ENCODE peak calls at places on chromosomes 5 and 9, in four cellular contexts. L is AG09309; U is CD8-positive, alpha-beta memory T cell; Z is cardiac muscle cell. G is an unnamed sample.

GRCh38 chr9:79651251-79651795 is 79.6 kb downstream of the TLE4 start:
- DNase-seq in Z (peak; percentile 7), L (no peak), U (no peak), G (no peak)

GRCh38 chr9:70607926-70608325 is 193.5 kb upstream of the KLF9 start:
- DNase-seq in L (no peak), Z (no peak), U (no peak), G (no peak)

GRCh38 chr5:73859696-73860095 is 233.7 kb downstream of the ARHGEF28 start:
- DNase-seq in U (no peak), Z (no peak), L (no peak), G (no peak)

GRCh38 chr9:130453487-130453886 is 8.7 kb downstream of the ASS1 start:
- DNase-seq in L (no peak), U (no peak), Z (peak; percentile 72), G (no peak)

GRCh38 chr5:31096238-31096865 is 97.1 kb upstream of the CDH6 start:
- DNase-seq in Z (peak; percentile 81), U (no peak), L (no peak), G (no peak)

GRCh38 chr5:118679123-118679940 is 309.0 kb downstream of the DTWD2 start:
- DNase-seq in L (no peak), Z (no peak), U (no peak), G (no peak)

GRCh38 chr5:9263656-9264055 is 282.2 kb downstream of the SEMA5A start:
- DNase-seq in Z (no peak), L (no peak), U (no peak), G (peak; percentile 79)

GRCh38 chr9:76302947-76303550 is 91.2 kb downstream of the RFK start:
- DNase-seq in Z (peak; percentile 77), L (peak; percentile 39), U (no peak), G (no peak)

GRCh38 chr9:86792136-86792535 is 155.2 kb downstream of the GAS1 start:
- DNase-seq in U (no peak), Z (no peak), L (no peak), G (no peak)

GRCh38 chr9:117528225-117528624 is 113.4 kb upstream of the ASTN2 start:
- DNase-seq in Z (no peak), U (no peak), L (no peak), G (no peak)

GRCh38 chr9:125654121-125654520 is 52.9 kb downstream of the MAPKAP1 start:
- DNase-seq in U (no peak), L (no peak), Z (no peak), G (no peak)

GRCh38 chr5:88172847-88173758 is 95.5 kb downstream of the TMEM161B start:
- DNase-seq in Z (no peak), U (no peak), L (no peak), G (no peak)

GRCh38 chr9:123373447-123373923 is 17.5 kb downstream of the CRB2 start:
- DNase-seq in L (no peak), Z (no peak), U (no peak), G (no peak)

GRCh38 chr9:81729141-81729540 is 39.8 kb upstream of the TLE1 start:
- DNase-seq in U (no peak), Z (no peak), L (no peak), G (no peak)

GRCh38 chr5:148653840-148654781 is at the start of gene HTR4:
- DNase-seq in U (no peak), L (no peak), Z (no peak), G (no peak)

GRCh38 chr5:92370032-92370431 is 986.9 kb upstream of the ARRDC3 start:
- DNase-seq in L (no peak), Z (no peak), U (no peak), G (no peak)

GRCh38 chr9:34086889-34087288 is 38.2 kb upstream of the UBAP2 start:
- DNase-seq in L (no peak), Z (no peak), U (no peak), G (peak; percentile 18)

GRCh38 chr9:105557804-105558610 is at the start of gene FKTN:
- DNase-seq in U (peak; percentile 68), Z (peak; percentile 88), L (peak; percentile 28), G (peak; percentile 49)

GRCh38 chr9:97906236-97906831 is 16.0 kb downstream of the TRMO start:
- DNase-seq in Z (peak; percentile 5), L (no peak), U (peak; percentile 33), G (no peak)

GRCh38 chr5:87541033-87541432 is 128.3 kb upstream of the CCNH start:
- DNase-seq in L (peak; percentile 0), U (no peak), Z (peak; percentile 66), G (peak; percentile 19)

GRCh38 chr9:126508171-126508591 is 105.5 kb upstream of the LMX1B start:
- DNase-seq in L (no peak), Z (no peak), U (no peak), G (no peak)

GRCh38 chr9:76699966-76700365 is 64.3 kb upstream of the PCA3 start:
- DNase-seq in Z (peak; percentile 82), U (no peak), L (peak; percentile 37), G (peak; percentile 41)

GRCh38 chr9:118652258-118652657 is 717.0 kb downstream of the BRINP1 start:
- DNase-seq in U (no peak), Z (no peak), L (no peak), G (no peak)

GRCh38 chr9:128340691-128341434 is 536 bp downstream of the SLC27A4 start:
- DNase-seq in L (no peak), Z (peak; percentile 12), U (no peak), G (no peak)

GRCh38 chr9:92650839-92651621 is 18.9 kb downstream of the IPPK start:
- DNase-seq in U (no peak), Z (peak; percentile 98), L (peak; percentile 43), G (no peak)

GRCh38 chr5:68673451-68674180 is 420.2 kb upstream of the SLC30A5 start:
- DNase-seq in L (no peak), U (no peak), Z (no peak), G (no peak)

GRCh38 chr5:79133657-79134451 is 22.2 kb downstream of the BHMT start:
- DNase-seq in Z (peak; percentile 90), U (peak; percentile 12), L (peak; percentile 78), G (peak; percentile 55)

GRCh38 chr9:88372103-88372694 is 16.0 kb upstream of the SPIN1 start:
- DNase-seq in L (no peak), U (no peak), Z (no peak), G (no peak)

DNA sequence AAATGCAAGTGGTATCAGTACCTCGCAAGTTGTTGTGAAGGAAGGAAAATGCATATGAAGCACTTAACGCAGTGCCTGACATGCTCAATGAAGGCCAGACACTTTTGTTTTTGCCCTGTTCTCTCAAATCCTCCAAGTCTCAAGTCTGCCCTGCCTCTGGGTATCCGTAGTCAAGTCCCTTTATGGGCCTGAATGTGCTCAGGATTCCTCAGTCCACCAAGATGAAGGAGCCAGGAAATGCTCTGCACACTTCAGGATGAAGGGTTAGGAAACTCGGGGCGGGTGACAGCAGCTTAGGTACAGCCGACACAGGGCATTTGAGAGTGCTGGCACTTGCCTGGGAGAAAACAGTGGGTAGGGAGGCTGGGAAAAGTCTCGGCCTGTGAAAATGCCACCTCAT is 1.4 kb downstream of the ECSCR start:
- DNase-seq in Z (no peak), L (no peak), U (no peak), G (no peak)
- H3K4me3 ChIP-seq in Z (no peak overlapping the region), L (no peak overlapping the region), U (no peak overlapping the region), G (no peak overlapping the region)

DNA sequence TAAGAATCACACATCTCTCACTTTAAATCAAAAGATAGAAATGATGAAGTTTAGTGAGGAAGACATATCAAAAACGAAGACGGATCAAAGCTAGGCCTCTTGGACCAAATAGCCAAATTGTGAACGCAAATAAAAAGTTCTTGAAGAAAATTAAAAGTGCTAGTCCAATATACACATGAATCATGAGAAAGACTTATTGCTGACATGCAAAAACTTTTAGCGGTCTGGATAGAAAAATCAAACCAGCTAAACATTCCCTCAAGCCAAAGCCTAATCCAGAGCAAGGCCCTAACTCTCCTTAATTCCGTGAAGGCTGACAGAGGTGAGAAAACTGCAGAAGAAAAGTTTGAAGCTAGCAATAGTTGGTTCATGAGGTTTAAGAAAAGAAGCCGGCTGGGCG is 164.4 kb upstream of the PANK3 start:
- DNase-seq in L (no peak), U (no peak), Z (no peak), G (no peak)
- H3K4me3 ChIP-seq in L (no peak overlapping the region), U (no peak overlapping the region), Z (no peak overlapping the region), G (no peak overlapping the region)

DNA sequence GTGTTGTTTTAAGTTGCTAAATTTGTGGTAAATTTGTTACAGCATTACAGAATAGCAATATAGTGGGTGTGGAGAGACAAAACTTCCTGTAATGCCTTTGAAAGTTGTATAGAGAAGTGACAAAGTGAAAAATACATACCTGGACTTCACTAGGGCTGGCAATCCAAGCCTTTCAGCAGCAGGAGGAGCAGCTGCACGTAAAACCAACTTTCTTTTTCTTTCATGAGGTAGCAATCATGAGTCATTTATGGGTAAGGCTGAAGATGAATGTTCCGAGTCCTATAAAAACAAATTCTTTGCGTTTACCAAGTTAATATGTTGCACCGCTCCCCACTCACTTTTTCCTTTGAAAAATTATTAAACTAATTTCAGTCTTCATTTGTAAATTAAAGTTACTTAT is 1138.2 kb downstream of the TAF11L14 start:
- DNase-seq in L (no peak), Z (no peak), U (no peak), G (peak; percentile 20)
- H3K4me3 ChIP-seq in L (no peak overlapping the region), Z (no peak overlapping the region), U (no peak overlapping the region), G (no peak overlapping the region)

GRCh38 chr5:2737273-2738155 is 14.0 kb downstream of the IRX2 start:
- DNase-seq in L (no peak), Z (no peak), U (no peak), G (no peak)

GRCh38 chr5:2738156-2738699 is 13.2 kb downstream of the IRX2 start:
- DNase-seq in Z (no peak), U (no peak), L (no peak), G (no peak)

GRCh38 chr5:2739360-2740050 is 12.0 kb downstream of the IRX2 start:
- DNase-seq in Z (peak; percentile 16), U (no peak), L (no peak), G (no peak)

GRCh38 chr5:2740051-2740848 is 11.2 kb downstream of the IRX2 start:
- DNase-seq in U (no peak), L (no peak), Z (no peak), G (no peak)

GRCh38 chr5:2738700-2739359 is 12.6 kb downstream of the IRX2 start:
- DNase-seq in U (no peak), L (no peak), Z (no peak), G (no peak)
- H3K4me3 ChIP-seq in U (no peak overlapping the region), L (peak overlapping the region; percentile 38), Z (peak overlapping the region; percentile 38), G (peak overlapping the region; percentile 47)

G was measured in skeletal muscle cell.